ENCODE peak calls at places on chromosomes 7 and 10, in eight cellular contexts. F is GM23248; T is cardiac fibroblast; Y is mucosa of gallbladder; K is GM04504; S is cardiac septum; O is hepatocyte; I is activated T-cell treated with anti-CD3 and anti-CD28 coated beads, Interleukin-2, amount 50 U/mL, for 1 hour. W is an unnamed sample.

GRCh38 chr10:70479626-70480253 is 1.2 kb downstream of the PALD1 start:
- DNase-seq in F (no peak), T (no peak), Y (no peak), K (no peak), S (no peak), O (no peak), I (no peak), W (no peak)

GRCh38 chr7:44288811-44289340 is 36.5 kb downstream of the CAMK2B start:
- DNase-seq in F (no peak), T (no peak), Y (no peak), K (no peak), S (peak), O (no peak), I (peak), W (no peak)

GRCh38 chr7:84912993-84913635 is 273.7 kb downstream of the SEMA3D start:
- DNase-seq in F (peak), T (no peak), Y (no peak), K (no peak), S (no peak), O (no peak), I (no peak), W (no peak)

GRCh38 chr10:110273474-110273873 is 31.2 kb downstream of the SMNDC1 start:
- DNase-seq in F (peak), T (peak), Y (peak), K (peak), S (no peak), O (peak), I (peak), W (no peak)

GRCh38 chr10:124667425-124668130 is 76.6 kb downstream of the FAM53B start:
- DNase-seq in F (no peak), T (no peak), Y (no peak), K (no peak), S (no peak), O (no peak), I (no peak), W (no peak)

GRCh38 chr10:14712991-14713422 is 61.7 kb downstream of the FAM107B start:
- DNase-seq in F (no peak), T (peak), Y (no peak), K (no peak), S (no peak), O (no peak), I (no peak), W (peak)

GRCh38 chr10:87093461-87094372 is 926 bp downstream of the GLUD1 start:
- DNase-seq in F (peak), T (peak), Y (peak), K (no peak), S (peak), O (peak), I (peak), W (peak)

GRCh38 chr10:93535293-93535692 is 31.2 kb upstream of the FFAR4 start:
- DNase-seq in F (no peak), T (no peak), Y (no peak), K (no peak), S (no peak), O (no peak), I (no peak), W (no peak)

GRCh38 chr10:70596860-70597809 is 5.4 kb downstream of the PRF1 start:
- DNase-seq in F (no peak), T (no peak), Y (no peak), K (no peak), S (no peak), O (no peak), I (no peak), W (no peak)

GRCh38 chr10:90718185-90718584 is 139.7 kb downstream of the HTR7 start:
- DNase-seq in F (peak), T (peak), Y (no peak), K (no peak), S (no peak), O (no peak), I (no peak), W (no peak)

GRCh38 chr10:128237710-128238109 is 111.5 kb upstream of the MKI67 start:
- DNase-seq in F (no peak), T (no peak), Y (no peak), K (no peak), S (no peak), O (no peak), I (no peak), W (no peak)

GRCh38 chr10:1132584-1132983 is 76.4 kb downstream of the WDR37 start:
- DNase-seq in F (no peak), T (no peak), Y (no peak), K (no peak), S (no peak), O (no peak), I (no peak), W (no peak)

GRCh38 chr10:29496341-29497162 is 138.2 kb downstream of the SVIL start:
- DNase-seq in F (peak), T (peak), Y (peak), K (peak), S (peak), O (peak), I (peak), W (peak)

GRCh38 chr7:22559829-22560489 is 60.0 kb upstream of the STEAP1B start:
- DNase-seq in F (peak), T (peak), Y (peak), K (peak), S (peak), O (peak), I (peak), W (peak)

GRCh38 chr7:45253368-45253767 is 95.8 kb downstream of the RAMP3 start:
- DNase-seq in F (no peak), T (no peak), Y (no peak), K (no peak), S (no peak), O (no peak), I (no peak), W (no peak)

GRCh38 chr10:71094712-71095390 is 117.5 kb upstream of the UNC5B start:
- DNase-seq in F (no peak), T (no peak), Y (no peak), K (no peak), S (no peak), O (no peak), I (no peak), W (no peak)

W was measured in Calu3.